ENCODE peak calls at places on chromosomes 11 and 22, in four cellular contexts. W is HepG2, E is heart left ventricle, Q is endothelial cell of umbilical vein. D is an unnamed sample.

GRCh38 chr11:128845334-128845780 is 21.7 kb downstream of the KCNJ1 start:
- DNase-seq in Q (no peak), E (no peak), W (no peak), D (no peak)

GRCh38 chr11:73334244-73335203 is 26.4 kb downstream of the ARHGEF17 start:
- DNase-seq in Q (peak; percentile 93), E (peak; percentile 92), W (peak; percentile 45), D (no peak)

GRCh38 chr22:32603651-32604540 is 129.3 kb downstream of the FBXO7 start:
- DNase-seq in Q (no peak), E (peak; percentile 68), W (no peak), D (peak; percentile 73)

GRCh38 chr22:46564084-46564714 is 26.8 kb upstream of the CELSR1 start:
- DNase-seq in E (no peak), W (no peak), Q (no peak), D (no peak)

GRCh38 chr11:80914311-80914710 is 1473.5 kb upstream of the TENM4 start:
- DNase-seq in Q (no peak), E (no peak), W (no peak), D (no peak)

GRCh38 chr11:131201674-131202073 is 168.7 kb upstream of the NTM start:
- DNase-seq in W (no peak), Q (no peak), E (no peak), D (no peak)

GRCh38 chr22:47036352-47036751 is 273.9 kb downstream of the TBC1D22A start:
- DNase-seq in Q (no peak), E (no peak), W (no peak), D (peak; percentile 47)

GRCh38 chr22:26318975-26319374 is 110.1 kb upstream of the ASPHD2 start:
- DNase-seq in E (no peak), W (peak; percentile 13), Q (no peak), D (no peak)

GRCh38 chr22:41288245-41288946 is 2.4 kb upstream of the RANGAP1 start:
- DNase-seq in Q (peak; percentile 80), E (peak; percentile 20), W (peak; percentile 92), D (no peak)

GRCh38 chr11:69422645-69423044 is 58.8 kb upstream of the LINC01488 start:
- DNase-seq in E (no peak), Q (no peak), W (no peak), D (peak; percentile 46)

GRCh38 chr11:69425444-69425843 is 56.0 kb upstream of the LINC01488 start:
- DNase-seq in W (no peak), E (no peak), Q (no peak), D (peak; percentile 1)

GRCh38 chr11:69423181-69423580 is 58.3 kb upstream of the LINC01488 start:
- DNase-seq in Q (no peak), W (no peak), E (no peak), D (peak; percentile 47)

GRCh38 chr11:69424748-69425147 is 56.7 kb upstream of the LINC01488 start:
- DNase-seq in E (no peak), Q (no peak), W (no peak), D (peak; percentile 2)

DNA sequence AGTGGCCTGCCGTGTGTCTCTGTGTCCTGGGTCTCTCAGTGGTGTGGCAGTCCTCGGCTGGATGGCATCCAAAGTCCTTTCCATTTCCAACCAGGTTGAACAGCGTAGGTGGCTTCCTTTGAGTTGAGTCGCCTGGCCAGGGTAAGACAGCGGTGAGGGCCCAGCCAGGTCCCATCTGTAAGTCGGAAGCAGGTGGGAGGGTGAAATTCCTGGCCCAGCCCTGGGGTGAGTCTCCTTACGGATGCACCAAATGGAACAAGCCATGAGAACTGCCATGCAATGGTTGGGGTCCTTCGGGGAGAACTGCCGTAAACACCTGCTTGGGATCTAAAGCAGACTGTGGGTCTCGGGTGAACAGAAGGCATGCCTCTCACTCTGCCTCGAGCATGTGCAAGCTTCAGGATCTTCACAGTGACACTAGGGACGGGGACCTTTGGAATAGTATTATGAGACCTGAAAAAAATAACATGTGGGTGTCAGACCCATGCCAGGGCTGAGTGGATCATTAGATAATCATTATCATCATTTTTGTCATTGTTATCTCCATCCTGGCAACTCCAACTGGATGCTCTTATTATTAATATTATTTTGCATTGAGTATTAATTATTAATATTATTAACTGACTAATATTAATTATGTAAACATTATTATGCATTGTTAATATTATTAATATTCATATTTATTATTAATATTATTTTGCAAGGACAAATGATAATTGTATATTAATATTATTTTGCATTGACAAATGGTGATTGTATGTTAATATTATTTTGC is 57.7 kb upstream of the LINC01488 start:
- DNase-seq in Q (no peak), W (no peak), E (no peak), D (peak; percentile 39)
- TF ChIP-seq POLR2A in Q (no peak), W (no peak), E (no peak), D (no peak)

DNA sequence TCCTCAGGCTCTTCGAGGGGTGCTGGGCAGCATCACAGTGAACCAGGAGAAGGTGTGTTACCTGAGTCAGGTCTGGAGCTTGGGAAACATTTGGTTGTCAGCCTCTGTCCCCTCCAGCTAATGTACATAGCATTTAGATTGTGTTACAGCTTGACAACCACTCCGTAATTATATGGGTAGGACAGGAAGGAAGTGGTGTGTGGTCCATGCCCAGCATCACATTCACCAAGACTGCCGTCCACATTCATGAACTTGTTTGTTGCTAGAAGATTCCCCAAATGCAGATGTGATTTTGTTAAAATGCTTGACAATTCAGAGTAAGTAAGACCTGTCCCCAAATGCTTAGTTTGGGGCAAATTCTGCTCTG is 1482.7 kb downstream of the TBC1D22A start:
- DNase-seq in Q (no peak), W (no peak), E (no peak), D (peak; percentile 18)
- H3K4me1 ChIP-seq in Q (no peaks in the 10 kb centered on the region), W (no peaks in the 10 kb centered on the region), E (no peaks in the 10 kb centered on the region), D (no peaks in the 10 kb centered on the region)

GRCh38 chr11:119730347-119730613 is 1.3 kb upstream of the NECTIN1 start:
- DNase-seq in W (no peak), E (no peak), Q (no peak), D (no peak)

GRCh38 chr11:119728651-119729580 is at the start of gene NECTIN1:
- DNase-seq in W (peak; percentile 76), Q (peak; percentile 89), E (peak; percentile 95), D (peak; percentile 97)

GRCh38 chr11:119728226-119728626 is 774 bp downstream of the NECTIN1 start:
- DNase-seq in Q (peak; percentile 14), E (peak; percentile 62), W (no peak), D (peak; percentile 83)

GRCh38 chr11:119730789-119731386 is 1.9 kb upstream of the NECTIN1 start:
- DNase-seq in W (no peak), E (no peak), Q (no peak), D (no peak)

GRCh38 chr11:119729581-119730346 is 764 bp upstream of the NECTIN1 start:
- DNase-seq in W (no peak), Q (peak; percentile 61), E (peak; percentile 87), D (peak; percentile 85)
- TF ChIP-seq POLR2A in W (no peak), Q (peak; percentile 52), E (no peak), D (no peak)

GRCh38 chr11:118530180-118530682 is 761 bp upstream of the TMEM25 start:
- DNase-seq in Q (peak; percentile 53), E (no peak), W (no peak), D (no peak)
- H3K4me1 ChIP-seq in Q (peaks cover 10% of the 10 kb centered on the region), E (peaks cover 12% of the 10 kb centered on the region), W (peaks cover 66% of the 10 kb centered on the region), D (peaks cover 14% of the 10 kb centered on the region)

GRCh38 chr11:67585911-67586310 is 2.3 kb downstream of the GSTP1 start:
- DNase-seq in W (no peak), Q (no peak), E (no peak), D (no peak)

GRCh38 chr11:67584881-67585873 is 1.6 kb downstream of the GSTP1 start:
- DNase-seq in Q (no peak), W (no peak), E (no peak), D (no peak)

GRCh38 chr11:67583319-67584204 is at the start of gene GSTP1:
- DNase-seq in W (no peak), E (peak; percentile 95), Q (peak; percentile 94), D (peak; percentile 95)

GRCh38 chr11:67584205-67584880 is 731 bp downstream of the GSTP1 start:
- DNase-seq in Q (peak; percentile 48), W (no peak), E (peak; percentile 87), D (peak; percentile 91)

DNA sequence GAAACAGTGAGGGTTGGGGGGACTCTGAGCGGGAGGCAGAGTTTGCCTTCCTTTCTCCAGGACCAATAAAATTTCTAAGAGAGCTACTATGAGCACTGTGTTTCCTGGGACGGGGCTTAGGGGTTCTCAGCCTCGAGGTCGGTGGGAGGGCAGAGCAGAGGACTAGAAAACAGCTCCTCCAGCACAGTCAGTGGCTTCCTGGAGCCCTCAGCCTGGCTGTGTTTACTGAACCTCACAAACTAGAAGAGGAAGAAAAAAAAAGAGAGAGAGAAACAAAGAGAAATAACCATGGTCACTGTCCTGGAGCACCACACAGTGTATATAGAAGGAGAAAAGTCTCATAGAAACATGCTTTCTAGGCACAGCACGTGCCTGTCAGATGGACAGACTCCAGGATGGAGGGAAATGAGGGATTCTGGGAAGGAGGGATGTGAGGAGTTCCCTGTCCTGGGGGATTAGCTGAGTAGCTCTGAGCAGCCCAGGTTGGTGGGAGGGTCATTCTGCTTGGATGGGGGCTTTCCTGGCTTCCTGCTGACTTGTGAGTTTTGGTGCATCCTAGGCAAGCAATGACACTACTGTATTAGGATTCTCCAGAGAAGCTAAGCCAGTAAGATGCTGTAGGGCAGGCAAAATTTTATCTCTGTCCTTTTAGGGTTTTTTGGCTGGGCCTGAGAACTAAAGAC is 3.1 kb downstream of the GSTP1 start:
- DNase-seq in E (no peak), W (no peak), Q (no peak), D (no peak)
- TF ChIP-seq POLR2A in E (no peak), W (no peak), Q (peak; percentile 46), D (no peak)

GRCh38 chr22:35914357-35914664 is 114.3 kb downstream of the RBFOX2 start:
- DNase-seq in E (no peak), W (no peak), Q (no peak), D (no peak)
- H3K4me1 ChIP-seq in E (peaks cover 27% of the 10 kb centered on the region), W (peaks cover 40% of the 10 kb centered on the region), Q (peaks cover 41% of the 10 kb centered on the region), D (peaks cover 22% of the 10 kb centered on the region)

D was measured in spleen.